ENCODE peak calls at places on chromosomes 12 and 14, in eight cellular contexts. One of them, this sample, is unnamed.

GRCh38 chr12:95385246-95385645 is 88.7 kb upstream of the METAP2 start:
- DNase-seq in ascending aorta: peak; percentile 69
- DNase-seq in stimulated activated naive B cell treated with anti-CD40 and anti-IgM and Interleukin-4, amounts not matched to agents 10 μg/mL and 1 μg/mL and 100 μg/mL, for 72 hours: no peak
- DNase-seq in NT2/D1: no peak
- DNase-seq in activated CD8-positive, alpha-beta memory T cell treated with anti-CD3 and anti-CD28 coated beads for 48 hours: no peak
- DNase-seq in HepG2: no peak
- DNase-seq in naive thymus-derived CD4-positive, alpha-beta T cell: no peak
- DNase-seq in left ventricle myocardium inferior: peak; percentile 17
- DNase-seq in this sample: no peak

GRCh38 chr14:103140316-103141109 is 17.3 kb downstream of the TNFAIP2 start:
- DNase-seq in HepG2: peak; percentile 39
- DNase-seq in activated CD8-positive, alpha-beta memory T cell treated with anti-CD3 and anti-CD28 coated beads for 48 hours: no peak
- DNase-seq in ascending aorta: no peak
- DNase-seq in NT2/D1: no peak
- DNase-seq in left ventricle myocardium inferior: no peak
- DNase-seq in stimulated activated naive B cell treated with anti-CD40 and anti-IgM and Interleukin-4, amounts not matched to agents 10 μg/mL and 1 μg/mL and 100 μg/mL, for 72 hours: peak; percentile 53
- DNase-seq in naive thymus-derived CD4-positive, alpha-beta T cell: no peak
- DNase-seq in this sample: peak; percentile 33

GRCh38 chr12:96431067-96431466 is 30.8 kb upstream of the CDK17 start:
- DNase-seq in HepG2: no peak
- DNase-seq in left ventricle myocardium inferior: no peak
- DNase-seq in stimulated activated naive B cell treated with anti-CD40 and anti-IgM and Interleukin-4, amounts not matched to agents 10 μg/mL and 1 μg/mL and 100 μg/mL, for 72 hours: no peak
- DNase-seq in activated CD8-positive, alpha-beta memory T cell treated with anti-CD3 and anti-CD28 coated beads for 48 hours: no peak
- DNase-seq in naive thymus-derived CD4-positive, alpha-beta T cell: no peak
- DNase-seq in NT2/D1: peak; percentile 42
- DNase-seq in ascending aorta: no peak
- DNase-seq in this sample: no peak

GRCh38 chr12:122145505-122146330 is 28.3 kb downstream of the IL31 start:
- DNase-seq in left ventricle myocardium inferior: no peak
- DNase-seq in ascending aorta: no peak
- DNase-seq in NT2/D1: no peak
- DNase-seq in HepG2: no peak
- DNase-seq in naive thymus-derived CD4-positive, alpha-beta T cell: no peak
- DNase-seq in stimulated activated naive B cell treated with anti-CD40 and anti-IgM and Interleukin-4, amounts not matched to agents 10 μg/mL and 1 μg/mL and 100 μg/mL, for 72 hours: no peak
- DNase-seq in activated CD8-positive, alpha-beta memory T cell treated with anti-CD3 and anti-CD28 coated beads for 48 hours: no peak
- DNase-seq in this sample: no peak

GRCh38 chr14:70045715-70046535 is 142.8 kb downstream of the SLC8A3 start:
- DNase-seq in left ventricle myocardium inferior: peak; percentile 51
- DNase-seq in ascending aorta: no peak
- DNase-seq in activated CD8-positive, alpha-beta memory T cell treated with anti-CD3 and anti-CD28 coated beads for 48 hours: no peak
- DNase-seq in NT2/D1: peak; percentile 27
- DNase-seq in HepG2: peak; percentile 73
- DNase-seq in stimulated activated naive B cell treated with anti-CD40 and anti-IgM and Interleukin-4, amounts not matched to agents 10 μg/mL and 1 μg/mL and 100 μg/mL, for 72 hours: no peak
- DNase-seq in naive thymus-derived CD4-positive, alpha-beta T cell: no peak
- DNase-seq in this sample: peak; percentile 30

GRCh38 chr14:39102265-39102968 is 618 bp downstream of the SEC23A start:
- DNase-seq in naive thymus-derived CD4-positive, alpha-beta T cell: no peak
- DNase-seq in activated CD8-positive, alpha-beta memory T cell treated with anti-CD3 and anti-CD28 coated beads for 48 hours: no peak
- DNase-seq in NT2/D1: no peak
- DNase-seq in ascending aorta: no peak
- DNase-seq in HepG2: peak; percentile 98
- DNase-seq in left ventricle myocardium inferior: peak; percentile 20
- DNase-seq in stimulated activated naive B cell treated with anti-CD40 and anti-IgM and Interleukin-4, amounts not matched to agents 10 μg/mL and 1 μg/mL and 100 μg/mL, for 72 hours: no peak
- DNase-seq in this sample: no peak

GRCh38 chr14:38074754-38075153 is 132.9 kb upstream of the SSTR1 start:
- DNase-seq in NT2/D1: no peak
- DNase-seq in stimulated activated naive B cell treated with anti-CD40 and anti-IgM and Interleukin-4, amounts not matched to agents 10 μg/mL and 1 μg/mL and 100 μg/mL, for 72 hours: no peak
- DNase-seq in naive thymus-derived CD4-positive, alpha-beta T cell: peak; percentile 80
- DNase-seq in activated CD8-positive, alpha-beta memory T cell treated with anti-CD3 and anti-CD28 coated beads for 48 hours: no peak
- DNase-seq in HepG2: no peak
- DNase-seq in ascending aorta: no peak
- DNase-seq in left ventricle myocardium inferior: no peak
- DNase-seq in this sample: no peak

GRCh38 chr12:93877446-93877845 is 200.3 kb downstream of the CRADD start:
- DNase-seq in naive thymus-derived CD4-positive, alpha-beta T cell: no peak
- DNase-seq in NT2/D1: no peak
- DNase-seq in ascending aorta: no peak
- DNase-seq in HepG2: no peak
- DNase-seq in activated CD8-positive, alpha-beta memory T cell treated with anti-CD3 and anti-CD28 coated beads for 48 hours: no peak
- DNase-seq in left ventricle myocardium inferior: no peak
- DNase-seq in stimulated activated naive B cell treated with anti-CD40 and anti-IgM and Interleukin-4, amounts not matched to agents 10 μg/mL and 1 μg/mL and 100 μg/mL, for 72 hours: no peak
- DNase-seq in this sample: no peak

GRCh38 chr14:99478133-99478532 is 2.5 kb downstream of the SETD3 start:
- DNase-seq in left ventricle myocardium inferior: no peak
- DNase-seq in ascending aorta: no peak
- DNase-seq in activated CD8-positive, alpha-beta memory T cell treated with anti-CD3 and anti-CD28 coated beads for 48 hours: no peak
- DNase-seq in NT2/D1: no peak
- DNase-seq in naive thymus-derived CD4-positive, alpha-beta T cell: no peak
- DNase-seq in HepG2: no peak
- DNase-seq in stimulated activated naive B cell treated with anti-CD40 and anti-IgM and Interleukin-4, amounts not matched to agents 10 μg/mL and 1 μg/mL and 100 μg/mL, for 72 hours: no peak
- DNase-seq in this sample: no peak

GRCh38 chr14:68074765-68075381 is 255.3 kb downstream of the RAD51B start:
- DNase-seq in ascending aorta: no peak
- DNase-seq in NT2/D1: no peak
- DNase-seq in stimulated activated naive B cell treated with anti-CD40 and anti-IgM and Interleukin-4, amounts not matched to agents 10 μg/mL and 1 μg/mL and 100 μg/mL, for 72 hours: no peak
- DNase-seq in left ventricle myocardium inferior: no peak
- DNase-seq in naive thymus-derived CD4-positive, alpha-beta T cell: no peak
- DNase-seq in HepG2: no peak
- DNase-seq in activated CD8-positive, alpha-beta memory T cell treated with anti-CD3 and anti-CD28 coated beads for 48 hours: no peak
- DNase-seq in this sample: no peak

This sample was measured in NCI-H2081.